ENCODE peak calls at places on chromosomes 6 and 20, in five cellular contexts. W is A549, H is GM12878, E is K562, R is H1. Y is an unnamed sample.

GRCh38 chr20:2178328-2179232 is 77.0 kb downstream of the STK35 start:
- DNase-seq in W (no peak), H (no peak), E (no peak), R (no peak), Y (no peak)

GRCh38 chr20:3885711-3886110 is 3.5 kb upstream of the PANK2 start:
- DNase-seq in W (no peak), H (no peak), E (no peak), R (no peak), Y (no peak)

GRCh38 chr6:115945306-115945705 is 115.4 kb downstream of the FRK start:
- DNase-seq in W (no peak), H (no peak), E (no peak), R (no peak), Y (no peak)

GRCh38 chr6:30556964-30557682 is at the start of gene PRR3:
- DNase-seq in W (peak), H (peak), E (peak), R (peak), Y (peak)

GRCh38 chr6:137146206-137146605 is 27.2 kb downstream of the IL22RA2 start:
- DNase-seq in W (no peak), H (no peak), E (no peak), R (no peak), Y (no peak)

GRCh38 chr20:51005214-51005613 is 17.7 kb downstream of the KCNG1 start:
- DNase-seq in W (no peak), H (no peak), E (no peak), R (no peak), Y (no peak)

GRCh38 chr6:161533266-161533665 is 259.4 kb upstream of the AGPAT4 start:
- DNase-seq in W (no peak), H (no peak), E (no peak), R (no peak), Y (no peak)

GRCh38 chr6:146990284-146990683 is 213.9 kb upstream of the STXBP5 start:
- DNase-seq in W (peak), H (no peak), E (no peak), R (no peak), Y (peak)

GRCh38 chr20:23680151-23680550 is 8.7 kb downstream of the CST4 start:
- DNase-seq in W (no peak), H (no peak), E (no peak), R (no peak), Y (no peak)

GRCh38 chr6:112026933-112027332 is 27.0 kb upstream of the CCN6 start:
- DNase-seq in W (no peak), H (no peak), E (no peak), R (no peak), Y (no peak)

GRCh38 chr20:47319517-47320252 is 36.8 kb downstream of the ZMYND8 start:
- DNase-seq in W (no peak), H (no peak), E (no peak), R (peak), Y (no peak)

GRCh38 chr20:49964964-49965780 is 17.6 kb upstream of the SNAI1 start:
- DNase-seq in W (peak), H (no peak), E (peak), R (no peak), Y (peak)

GRCh38 chr20:12673352-12673751 is 335.4 kb upstream of the SPTLC3 start:
- DNase-seq in W (no peak), H (no peak), E (no peak), R (no peak), Y (no peak)

GRCh38 chr6:74128536-74128935 is 432.5 kb downstream of the CD109 start:
- DNase-seq in W (no peak), H (no peak), E (no peak), R (no peak), Y (no peak)

GRCh38 chr20:2336471-2336870 is 40.7 kb downstream of the TGM3 start:
- DNase-seq in W (no peak), H (no peak), E (no peak), R (no peak), Y (no peak)

GRCh38 chr6:34593741-34594140 is 37.6 kb upstream of the SPDEF start:
- DNase-seq in W (no peak), H (no peak), E (no peak), R (no peak), Y (no peak)

GRCh38 chr20:31497838-31498540 is 16.3 kb upstream of the HM13 start:
- DNase-seq in W (no peak), H (no peak), E (peak), R (no peak), Y (no peak)

GRCh38 chr20:40309731-40310130 is 379.3 kb downstream of the MAFB start:
- DNase-seq in W (no peak), H (no peak), E (no peak), R (no peak), Y (no peak)

GRCh38 chr6:15758631-15759215 is 95.9 kb upstream of the DTNBP1 start:
- DNase-seq in W (no peak), H (no peak), E (no peak), R (no peak), Y (no peak)

GRCh38 chr6:14851286-14851685 is 394.6 kb upstream of the JARID2 start:
- DNase-seq in W (no peak), H (no peak), E (no peak), R (no peak), Y (no peak)

GRCh38 chr6:104527761-104528415 is 331.8 kb downstream of the HACE1 start:
- DNase-seq in W (peak), H (no peak), E (peak), R (peak), Y (peak)

GRCh38 chr6:156396068-156396771 is 381.0 kb upstream of the ARID1B start:
- DNase-seq in W (no peak), H (peak), E (no peak), R (no peak), Y (no peak)

GRCh38 chr6:134379086-134379485 is 61.2 kb upstream of the SGK1 start:
- DNase-seq in W (no peak), H (peak), E (no peak), R (peak), Y (no peak)

GRCh38 chr20:32050851-32051556 is 1.0 kb upstream of the HCK start:
- DNase-seq in W (no peak), H (no peak), E (no peak), R (no peak), Y (no peak)

GRCh38 chr20:63239431-63239830 is 3.7 kb downstream of the BIRC7 start:
- DNase-seq in W (no peak), H (no peak), E (no peak), R (no peak), Y (no peak)

GRCh38 chr6:10223841-10224240 is 191.0 kb downstream of the TFAP2A start:
- DNase-seq in W (no peak), H (no peak), E (no peak), R (no peak), Y (no peak)

DNA sequence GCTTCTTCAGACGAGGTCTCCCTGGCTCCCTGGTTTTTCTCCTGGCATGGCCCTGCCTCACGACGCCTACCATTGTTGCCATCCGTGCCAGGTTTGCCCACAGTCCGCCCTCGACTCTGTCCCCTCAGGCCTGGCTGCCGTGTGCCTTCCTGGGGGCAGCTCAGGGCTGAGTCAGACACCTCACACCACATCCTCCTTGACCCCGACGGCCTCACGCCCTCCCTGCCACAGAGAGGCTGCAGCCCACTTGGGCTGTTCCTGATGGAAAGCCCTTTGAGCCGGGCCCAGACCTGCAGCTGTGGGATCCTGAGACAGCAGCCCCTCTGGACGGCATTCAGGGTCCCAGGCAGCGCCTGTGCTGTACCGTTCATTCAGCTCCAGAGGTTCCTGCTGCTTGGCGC is 108.3 kb downstream of the PSMB1 start:
- DNase-seq in W (no peak), H (no peak), E (no peak), R (no peak), Y (no peak)
- TF ChIP-seq CEBPB in W (no peak), H (no peak), E (no peak), R (no peak), Y (no peak)

DNA sequence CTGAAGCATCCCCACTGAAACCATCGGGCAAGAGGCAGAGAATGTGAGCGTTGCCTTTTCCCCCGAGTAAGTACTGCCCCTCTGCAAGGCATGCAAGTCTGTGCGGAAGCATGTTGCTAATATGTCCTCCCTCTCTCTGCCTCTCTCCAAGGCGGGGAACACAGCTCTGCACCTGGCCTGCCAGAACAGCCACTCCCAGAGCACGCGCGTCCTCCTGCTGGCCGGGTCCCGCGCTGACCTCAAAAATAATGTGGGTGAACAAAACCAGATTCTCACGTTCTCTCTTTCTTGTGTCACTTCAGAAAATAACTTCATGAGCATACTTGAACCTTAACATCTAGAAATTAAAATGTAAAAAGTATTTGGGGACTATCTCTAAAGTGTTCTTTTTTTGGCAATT is 26.4 kb downstream of the LYRM2 start:
- DNase-seq in W (no peak), H (no peak), E (no peak), R (peak), Y (no peak)
- TF ChIP-seq RFX5 in W (no peak), H (no peak), E (no peak), R (no peak), Y (no peak)

GRCh38 chr20:17227199-17227535 is 327 bp downstream of the PCSK2 start:
- DNase-seq in W (no peak), H (no peak), E (no peak), R (no peak), Y (no peak)

GRCh38 chr20:17229256-17229655 is 2.4 kb downstream of the PCSK2 start:
- DNase-seq in W (no peak), H (no peak), E (no peak), R (no peak), Y (no peak)

GRCh38 chr20:17226410-17227198 is at the start of gene PCSK2:
- DNase-seq in W (peak), H (no peak), E (peak), R (peak), Y (no peak)

GRCh38 chr20:17227669-17228623 is 1.1 kb downstream of the PCSK2 start:
- DNase-seq in W (no peak), H (no peak), E (no peak), R (no peak), Y (no peak)

DNA sequence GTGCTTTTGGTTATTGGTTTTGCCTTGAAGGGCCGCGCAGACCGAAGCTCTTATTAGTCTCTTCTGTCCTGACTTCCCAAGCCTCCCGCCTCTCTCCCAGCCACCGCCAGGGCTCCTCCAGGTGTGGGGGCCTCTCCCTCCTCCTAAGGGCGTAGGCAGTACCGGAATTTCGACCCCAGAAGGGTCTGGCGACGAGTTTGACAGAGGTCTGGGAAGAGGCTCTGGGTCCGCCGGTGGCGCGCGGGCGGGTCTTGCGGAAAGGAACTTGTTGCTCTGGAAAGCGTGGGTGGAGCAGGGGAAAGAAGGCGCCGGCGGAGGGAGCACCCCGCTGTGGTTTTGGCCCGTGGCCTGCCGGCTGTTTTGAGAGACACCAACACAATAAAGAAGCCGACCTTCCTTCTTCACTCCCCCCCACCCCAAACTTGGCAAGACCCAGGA is 1.8 kb downstream of the PCSK2 start:
- DNase-seq in W (no peak), H (no peak), E (no peak), R (no peak), Y (no peak)
- TF ChIP-seq CHD2 in W (no peak), H (no peak), E (no peak), R (no peak), Y (no peak)

DNA sequence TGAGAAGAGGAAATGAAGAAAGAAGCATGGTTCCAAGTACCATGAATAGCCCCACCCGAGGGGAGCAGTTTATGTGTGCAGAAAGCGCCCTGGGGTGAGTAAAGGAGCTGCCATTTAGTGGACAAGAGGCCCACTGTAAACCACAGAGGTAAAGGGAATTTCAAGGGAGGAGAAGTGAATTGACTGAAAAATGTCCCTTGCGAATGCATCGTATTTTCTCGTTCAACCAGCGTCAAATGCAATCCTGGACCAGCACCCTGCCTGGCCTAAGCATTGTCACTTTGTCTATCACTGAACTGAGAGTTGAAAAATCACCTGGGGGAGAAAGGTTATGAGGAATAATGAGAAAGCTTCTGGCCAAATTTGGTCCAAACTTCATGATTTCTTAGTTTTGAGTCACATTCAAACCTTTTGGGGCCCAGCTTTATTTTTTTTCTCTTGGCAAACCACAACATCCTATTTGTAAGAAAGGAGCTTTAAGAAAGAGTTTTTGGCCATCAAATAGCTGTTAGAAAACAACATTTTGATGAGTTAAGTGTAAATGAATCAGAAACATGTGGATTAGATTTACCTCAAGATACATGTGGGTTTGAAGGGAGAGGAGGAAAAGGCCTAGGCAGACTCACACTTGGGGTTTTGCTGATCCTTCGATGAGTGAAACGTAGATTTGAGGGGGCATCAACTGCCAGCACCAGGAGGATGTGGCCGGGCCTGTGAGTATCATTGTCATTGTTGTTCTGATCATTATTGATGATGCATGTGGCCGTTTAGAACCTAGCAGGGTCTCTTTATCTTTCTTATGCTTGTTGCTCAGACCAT is 214.0 kb downstream of the CLIC5 start:
- DNase-seq in W (no peak), H (no peak), E (no peak), R (no peak), Y (no peak)
- TF ChIP-seq CEBPB in W (no peak), H (no peak), E (no peak), R (no peak), Y (no peak)

GRCh38 chr6:44010411-44011349 is 116.6 kb downstream of the MRPL14 start:
- DNase-seq in W (no peak), H (no peak), E (no peak), R (no peak), Y (no peak)
- TF ChIP-seq RFX5 in W (no peak), H (no peak), E (no peak), R (no peak), Y (no peak)

DNA sequence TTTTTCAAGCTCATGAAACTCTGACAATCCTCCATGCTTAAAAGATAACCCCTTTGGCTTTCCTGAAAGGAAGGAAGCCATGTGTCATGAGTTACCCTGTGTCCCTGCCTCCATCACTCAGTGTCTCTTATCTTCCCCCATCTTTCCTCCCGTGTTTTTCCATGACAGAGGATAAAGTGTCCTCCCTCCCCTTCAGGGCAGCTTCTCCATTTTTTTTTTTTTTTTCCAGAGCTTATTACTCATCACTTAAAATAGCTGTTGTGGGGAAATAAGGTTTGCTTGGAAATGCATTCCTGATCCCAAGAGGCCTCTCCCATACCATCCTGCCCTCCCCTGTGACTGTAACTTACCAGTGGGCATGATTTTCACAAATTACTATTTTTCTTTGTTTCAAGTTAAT is 614.3 kb upstream of the FLRT3 start:
- DNase-seq in W (peak), H (no peak), E (no peak), R (no peak), Y (peak)
- TF ChIP-seq CHD2 in W (no peak), H (no peak), E (no peak), R (no peak), Y (no peak)